ENCODE peak calls at places on chromosomes 2 and 18, in nine cellular contexts. U is foreskin fibroblast, H is left lung, A is tibial nerve, O is brain microvascular endothelial cell, K is astrocyte, Y is ascending aorta, Q is spleen, L is endodermal cell. Z is an unnamed sample.

GRCh38 chr2:240701091-240701735 is 9.5 kb downstream of the AQP12A start:
- DNase-seq in A (no peak), O (no peak), L (no peak), H (peak), U (no peak), K (no peak), Q (peak), Y (no peak), Z (no peak)

GRCh38 chr18:1075310-1075709 is 170.6 kb downstream of the ADCYAP1 start:
- DNase-seq in O (no peak), A (no peak), L (no peak), U (no peak), K (no peak), H (no peak), Y (no peak), Q (no peak), Z (no peak)

GRCh38 chr2:30034052-30034775 is 112.6 kb upstream of the YPEL5 start:
- DNase-seq in L (no peak), K (no peak), O (no peak), H (no peak), Y (no peak), Q (no peak), U (no peak), A (no peak), Z (no peak)

GRCh38 chr2:120740375-120740764 is 4.7 kb downstream of the GLI2 start:
- DNase-seq in Y (no peak), H (no peak), A (no peak), K (no peak), U (no peak), O (no peak), Q (no peak), L (no peak), Z (no peak)

GRCh38 chr18:11042247-11042646 is 107.1 kb downstream of the PIEZO2 start:
- DNase-seq in Y (no peak), A (no peak), O (peak), L (no peak), Q (no peak), K (peak), U (no peak), H (no peak), Z (no peak)

GRCh38 chr2:172829229-172829628 is 93.6 kb downstream of the RAPGEF4 start:
- DNase-seq in H (no peak), K (peak), U (peak), A (no peak), L (no peak), Q (no peak), O (peak), Y (no peak), Z (no peak)

GRCh38 chr2:121187351-121187921 is 97.6 kb downstream of the TFCP2L1 start:
- DNase-seq in O (no peak), H (no peak), Q (no peak), U (no peak), K (no peak), A (no peak), L (peak), Y (peak), Z (no peak)

GRCh38 chr2:159035790-159036411 is 67.5 kb downstream of the TANC1 start:
- DNase-seq in U (no peak), L (peak), Q (no peak), A (no peak), O (peak), K (peak), Y (no peak), H (no peak), Z (no peak)

GRCh38 chr2:85772841-85773491 is 19.2 kb downstream of the ATOH8 start:
- DNase-seq in A (no peak), L (no peak), U (no peak), K (no peak), Y (no peak), Q (no peak), H (no peak), O (no peak), Z (no peak)

GRCh38 chr2:7672027-7672684 is 754.9 kb downstream of the RNF144A start:
- DNase-seq in A (no peak), U (peak), Q (peak), Y (no peak), K (no peak), L (peak), O (peak), H (peak), Z (no peak)

GRCh38 chr18:45837283-45838070 is 12.0 kb downstream of the SIGLEC15 start:
- DNase-seq in A (no peak), K (peak), U (peak), O (no peak), Y (no peak), H (no peak), Q (peak), L (peak), Z (no peak)

GRCh38 chr2:181471783-181472182 is 14.6 kb downstream of the ITGA4 start:
- DNase-seq in A (no peak), Q (no peak), K (peak), H (no peak), O (no peak), Y (no peak), U (no peak), L (no peak), Z (no peak)

GRCh38 chr2:233179848-233180368 is 71.6 kb upstream of the ATG16L1 start:
- DNase-seq in Q (no peak), U (no peak), K (no peak), L (no peak), H (no peak), Y (no peak), A (no peak), O (no peak), Z (no peak)

GRCh38 chr2:16774091-16774490 is 108.5 kb upstream of the CYRIA start:
- DNase-seq in K (peak), H (no peak), Q (no peak), L (no peak), O (no peak), U (no peak), A (no peak), Y (no peak), Z (no peak)

GRCh38 chr2:159736048-159736447 is 23.7 kb downstream of the MARCHF7 start:
- DNase-seq in U (no peak), K (peak), L (no peak), Y (no peak), O (no peak), A (no peak), Q (no peak), H (no peak), Z (no peak)

GRCh38 chr18:62857278-62857976 is 142.1 kb downstream of the PHLPP1 start:
- DNase-seq in Q (no peak), A (no peak), H (no peak), K (no peak), U (no peak), Y (no peak), O (no peak), L (no peak), Z (no peak)

DNA sequence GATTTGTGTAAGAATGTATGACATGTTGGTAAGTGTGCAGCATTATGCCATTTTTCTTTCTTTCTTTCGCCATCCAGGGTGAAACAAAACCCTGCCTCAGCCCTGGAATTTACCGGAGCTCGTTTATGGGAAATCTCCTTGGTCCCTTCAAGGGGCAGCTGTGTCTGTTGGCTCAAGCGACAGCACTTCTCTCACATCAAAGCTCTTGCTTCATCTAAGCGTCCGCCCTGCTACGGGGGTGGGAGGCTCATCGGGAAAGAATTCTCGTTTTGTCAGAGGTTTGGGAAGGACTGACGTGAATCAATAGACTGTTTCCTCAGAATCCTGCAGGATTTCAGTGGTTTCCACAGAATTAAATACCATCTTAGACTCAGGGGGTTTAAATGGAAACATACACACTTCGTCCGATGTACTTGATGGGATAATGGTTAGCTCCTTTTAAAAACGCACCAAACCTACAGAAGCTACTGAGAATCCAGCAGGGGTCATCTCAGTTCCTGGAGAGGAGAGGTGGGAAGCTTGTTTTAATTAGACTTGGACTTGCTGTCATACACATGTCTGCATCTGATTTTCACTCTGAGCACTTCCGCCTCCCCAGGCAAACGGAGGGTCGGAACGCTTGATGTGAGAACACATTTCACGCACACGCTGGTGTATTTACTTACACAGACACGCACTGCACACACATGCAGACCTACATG is 91.5 kb downstream of the ASB1 start:
- DNase-seq in Q (peak), L (no peak), Y (no peak), A (no peak), U (peak), O (no peak), K (peak), H (no peak), Z (peak)
- TF ChIP-seq CTCF in Q (no peak), L (no peak), Y (no peak), A (no peak), U (peak), O (no peak), K (no peak), H (no peak), Z (peak)

DNA sequence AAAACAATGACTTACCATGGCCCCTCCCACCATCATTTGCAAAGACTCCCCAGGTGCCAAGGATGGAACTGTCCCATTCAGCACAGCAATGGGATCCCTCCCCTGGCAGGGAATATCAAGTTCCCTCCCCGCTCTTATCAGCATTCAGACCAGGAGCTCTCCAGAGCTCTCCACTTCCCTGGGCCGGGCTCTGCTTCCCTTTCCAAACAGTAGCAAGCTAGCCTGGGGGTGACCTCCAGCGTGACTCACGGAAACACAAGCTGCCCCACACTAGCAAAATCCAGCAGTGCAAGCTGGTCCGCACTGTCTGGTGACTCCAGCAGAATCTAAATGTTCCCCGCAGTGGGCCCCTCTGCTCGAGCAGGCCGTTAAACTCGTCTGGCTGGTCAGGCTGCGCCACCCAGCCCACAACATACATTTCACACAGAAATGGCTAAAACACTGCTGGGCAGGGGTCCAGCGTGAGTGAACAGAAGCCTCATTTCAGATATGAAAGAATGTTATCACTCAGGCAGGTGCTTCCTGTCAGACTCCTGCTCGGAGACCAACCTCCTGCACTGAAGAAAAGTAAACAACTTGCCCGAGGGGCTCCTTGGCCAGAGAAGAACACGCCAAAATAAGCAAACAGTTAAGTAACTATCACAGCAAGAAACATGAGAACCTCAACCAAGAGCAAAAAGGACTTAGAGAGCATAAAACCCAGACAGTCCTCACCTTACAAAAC is 33.9 kb downstream of the STAT1 start:
- DNase-seq in H (peak), U (peak), K (peak), A (no peak), Q (peak), Y (no peak), O (peak), L (no peak), Z (no peak)
- H3K4me3 ChIP-seq in H (no peak), U (no peak), K (no peak), A (no peak), Q (no peak), Y (peak), O (no peak), L (no peak), Z (no peak)

DNA sequence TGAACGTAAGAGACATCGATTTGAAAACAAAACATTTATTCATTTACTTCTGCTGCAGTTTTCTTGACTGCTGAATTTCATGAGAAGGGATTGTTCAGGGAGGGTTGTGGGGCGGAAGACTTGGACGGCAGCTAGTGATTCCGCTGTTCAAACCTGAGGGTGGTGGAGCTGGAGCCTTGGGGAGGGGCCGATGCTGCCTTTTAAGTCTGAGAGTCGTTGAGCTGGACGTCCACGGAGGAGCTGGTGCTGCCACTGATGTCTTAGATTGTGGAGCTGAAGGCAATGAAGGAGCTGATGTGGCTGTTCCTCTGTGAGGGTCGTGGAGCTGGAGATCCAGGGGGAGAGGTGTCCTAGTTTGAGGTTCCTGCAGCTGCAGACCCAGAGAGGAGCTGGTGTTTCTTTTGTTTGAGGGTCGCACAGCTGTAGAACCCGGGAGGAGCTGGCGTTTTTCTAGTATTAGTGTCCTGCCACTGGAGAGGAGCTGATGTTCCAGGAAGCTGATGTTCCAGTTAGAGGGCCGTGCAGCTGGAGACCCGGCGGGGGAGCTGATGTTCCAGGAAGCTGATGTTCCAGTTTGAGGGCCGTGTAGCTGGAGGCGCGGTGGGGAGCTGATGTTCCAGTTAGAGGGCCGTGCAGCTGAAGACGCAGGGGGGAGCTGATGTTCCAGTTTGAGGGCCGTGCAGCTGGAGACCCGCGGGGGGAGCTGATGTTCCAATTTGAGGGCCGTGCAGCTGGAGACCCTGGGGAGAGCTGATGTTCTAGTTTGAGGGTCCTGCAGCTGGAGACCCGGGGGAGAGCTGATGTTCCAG is 150.9 kb downstream of the RTP5 start:
- DNase-seq in Q (peak), O (no peak), H (peak), A (peak), U (peak), L (no peak), Y (no peak), K (no peak), Z (no peak)
- TF ChIP-seq CTCF in Q (no peak), O (peak), H (no peak), A (peak), U (peak), L (peak), Y (no peak), K (no peak), Z (no peak)

GRCh38 chr2:224957540-224958465 is 84.5 kb downstream of the DOCK10 start:
- DNase-seq in Y (no peak), H (no peak), L (no peak), Q (no peak), O (no peak), A (no peak), U (peak), K (no peak), Z (no peak)
- H3K4me3 ChIP-seq in Y (no peak), H (no peak), L (no peak), Q (no peak), O (no peak), A (no peak), U (peak), K (no peak), Z (no peak)

DNA sequence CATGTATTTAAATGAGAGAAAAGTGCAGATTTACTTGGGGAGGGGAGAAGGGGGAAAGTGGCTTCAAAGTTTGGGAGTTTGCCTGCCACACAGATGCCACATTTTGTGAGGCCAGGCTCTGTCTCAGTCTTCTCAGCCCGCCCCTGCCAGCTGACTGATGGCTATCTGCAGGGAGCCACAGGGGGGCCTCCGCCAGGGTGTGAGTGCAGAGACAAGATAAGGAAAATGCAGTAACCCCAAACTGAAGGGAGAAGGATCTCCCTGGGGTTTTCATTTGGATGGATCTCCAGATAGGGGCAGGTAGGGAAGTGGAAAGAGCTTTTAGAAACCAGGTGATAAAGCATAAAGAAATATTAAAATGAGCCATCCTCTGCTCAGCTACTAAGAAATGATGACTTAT is 128.8 kb downstream of the ZNF521 start:
- DNase-seq in H (no peak), L (peak), K (no peak), A (no peak), U (no peak), Q (no peak), O (no peak), Y (no peak), Z (no peak)
- TF ChIP-seq CTCF in H (no peak), L (no peak), K (no peak), A (no peak), U (no peak), Q (no peak), O (peak), Y (no peak), Z (no peak)

GRCh38 chr2:44195714-44196113 is 27.0 kb downstream of the PPM1B start:
- DNase-seq in H (no peak), O (no peak), A (no peak), Y (no peak), U (no peak), K (no peak), Q (no peak), L (no peak), Z (no peak)

GRCh38 chr2:44191739-44192138 is 23.1 kb downstream of the PPM1B start:
- DNase-seq in A (no peak), Y (no peak), H (no peak), U (no peak), K (no peak), O (no peak), Q (no peak), L (no peak), Z (no peak)

GRCh38 chr2:44188696-44189095 is 20.0 kb downstream of the PPM1B start:
- DNase-seq in L (no peak), H (no peak), Q (no peak), Y (no peak), K (no peak), U (no peak), A (no peak), O (no peak), Z (no peak)

GRCh38 chr2:44189104-44189503 is 20.4 kb downstream of the PPM1B start:
- DNase-seq in O (no peak), H (no peak), A (no peak), Y (no peak), K (no peak), Q (no peak), U (no peak), L (no peak), Z (no peak)

GRCh38 chr2:44192646-44193045 is 24.0 kb downstream of the PPM1B start:
- DNase-seq in A (no peak), O (no peak), Y (no peak), H (no peak), L (no peak), Q (no peak), K (no peak), U (no peak), Z (no peak)
- H3K4me3 ChIP-seq in A (no peak), O (no peak), Y (no peak), H (no peak), L (no peak), Q (no peak), K (no peak), U (no peak), Z (no peak)

GRCh38 chr2:69911985-69912563 is 2.8 kb upstream of the MXD1 start:
- DNase-seq in U (peak), Y (no peak), O (no peak), A (no peak), L (no peak), Q (no peak), H (no peak), K (peak), Z (no peak)
- TF ChIP-seq CTCF in U (peak), Y (peak), O (peak), A (peak), L (peak), Q (peak), H (peak), K (peak), Z (peak)

GRCh38 chr18:65057439-65058083 is 693.3 kb upstream of the CDH7 start:
- DNase-seq in O (no peak), Q (no peak), U (no peak), K (no peak), A (no peak), L (no peak), Y (no peak), H (no peak), Z (no peak)
- H3K4me3 ChIP-seq in O (no peak), Q (no peak), U (no peak), K (no peak), A (no peak), L (no peak), Y (peak), H (no peak), Z (no peak)

Z was measured in AG09309.